ENCODE peak calls at places on chromosome 18, in nine cellular contexts. U is fibroblast of the aortic adventitia; F is bronchial epithelial cell; S is H54; M is stimulated activated CD8-positive, alpha-beta memory T cell treated with anti-CD3 and anti-CD28 coated beads, Interleukin-4, amount 100 ng/mL, for 1 hour; W is memory B cell; H is body of pancreas; O is activated CD4-positive, alpha-beta T cell treated with anti-CD3 and anti-CD28 coated beads, Interleukin-2, amount 10 ng/mL, durations not matched to agents 7 days and 5 days; K is LHCN-M2. L is an unnamed sample.

GRCh38 chr18:48085781-48086487 is 155.5 kb upstream of the SMAD2 start:
- DNase-seq in U (no peak), K (no peak), O (no peak), M (no peak), S (no peak), W (no peak), H (no peak), F (peak), L (no peak)

GRCh38 chr18:24027156-24027555 is 12.6 kb downstream of the TTC39C start:
- DNase-seq in O (no peak), H (no peak), M (no peak), S (peak), F (peak), U (peak), W (no peak), K (peak), L (no peak)

GRCh38 chr18:32289480-32290075 is 99.7 kb downstream of the MEP1B start:
- DNase-seq in F (peak), S (peak), M (no peak), K (peak), W (no peak), U (peak), H (peak), O (peak), L (no peak)

GRCh38 chr18:42113529-42114191 is 158.6 kb downstream of the PIK3C3 start:
- DNase-seq in W (no peak), U (peak), S (no peak), F (no peak), O (no peak), H (no peak), M (no peak), K (peak), L (no peak)

GRCh38 chr18:42048150-42048549 is 93.1 kb downstream of the PIK3C3 start:
- DNase-seq in H (no peak), M (no peak), U (peak), K (peak), O (no peak), S (no peak), F (peak), W (no peak), L (no peak)

GRCh38 chr18:51890762-51891161 is 449.2 kb upstream of the DCC start:
- DNase-seq in W (no peak), S (no peak), F (peak), O (no peak), K (no peak), U (no peak), H (peak), M (no peak), L (no peak)

GRCh38 chr18:14914126-14914525 is 166.2 kb downstream of the ANKRD30B start:
- DNase-seq in S (peak), M (no peak), U (peak), O (no peak), K (peak), F (peak), W (no peak), H (no peak), L (no peak)

GRCh38 chr18:50686409-50686808 is 126.5 kb downstream of the MAPK4 start:
- DNase-seq in K (no peak), U (no peak), O (no peak), H (no peak), S (no peak), M (no peak), F (no peak), W (no peak), L (no peak)

GRCh38 chr18:7002107-7002506 is 115.5 kb downstream of the LAMA1 start:
- DNase-seq in M (no peak), H (no peak), W (no peak), O (no peak), F (no peak), K (no peak), S (no peak), U (no peak), L (no peak)

GRCh38 chr18:62334110-62334509 is 9.0 kb downstream of the TNFRSF11A start:
- DNase-seq in U (peak), H (no peak), W (no peak), M (no peak), K (peak), O (no peak), S (peak), F (peak), L (no peak)

GRCh38 chr18:76956648-76957047 is 134.3 kb downstream of the ZNF236 start:
- DNase-seq in M (no peak), H (no peak), K (no peak), S (no peak), U (no peak), O (no peak), W (no peak), F (no peak), L (no peak)

GRCh38 chr18:75070625-75071483 is 138.1 kb downstream of the PTGR3 start:
- DNase-seq in S (peak), O (peak), M (peak), U (peak), H (no peak), W (peak), K (peak), F (peak), L (peak)

L was measured in immature natural killer cell.